ENCODE peak calls at places on chromosomes 1 and 21, in seven cellular contexts. E is fibroblast of the conjunctiva; N is GOT3; F is mesenchymal stem cell; U is CD4-positive, CD25-positive, alpha-beta regulatory T cell; K is HAP-1; R is lower lobe of right lung. S is an unnamed sample.

GRCh38 chr1:15523104-15523921 is 702 bp downstream of the CASP9 start:
- DNase-seq in R (no peak), E (no peak), K (no peak), U (no peak), F (no peak), N (no peak), S (no peak)

GRCh38 chr21:35328856-35329455 is 279.9 kb upstream of the RUNX1 start:
- DNase-seq in K (no peak), E (no peak), F (no peak), R (no peak), N (no peak), U (no peak), S (no peak)

GRCh38 chr1:34013958-34014737 is 150.3 kb downstream of the HMGB4 start:
- DNase-seq in K (no peak), R (peak; percentile 49), F (no peak), E (no peak), N (no peak), U (peak; percentile 2), S (no peak)

GRCh38 chr1:233904979-233905415 is 521 bp downstream of the SLC35F3 start:
- DNase-seq in R (no peak), F (no peak), U (no peak), N (no peak), K (no peak), E (no peak), S (no peak)

GRCh38 chr1:39692152-39693064 is 1.2 kb upstream of the HPCAL4 start:
- DNase-seq in F (no peak), N (no peak), U (peak; percentile 21), E (no peak), K (no peak), R (peak; percentile 73), S (no peak)

GRCh38 chr1:39481289-39481688 is 10.1 kb upstream of the BMP8A start:
- DNase-seq in K (no peak), R (no peak), F (no peak), U (no peak), E (no peak), N (no peak), S (no peak)

GRCh38 chr1:198168180-198168579 is 11.4 kb downstream of the NEK7 start:
- DNase-seq in F (peak; percentile 76), E (no peak), K (no peak), N (no peak), U (no peak), R (no peak), S (no peak)

GRCh38 chr1:154739654-154740053 is 130.4 kb downstream of the KCNN3 start:
- DNase-seq in N (no peak), K (no peak), U (no peak), F (no peak), E (no peak), R (no peak), S (no peak)

GRCh38 chr21:26385721-26386120 is 187.4 kb downstream of the CYYR1 start:
- DNase-seq in R (no peak), E (no peak), N (no peak), U (no peak), K (no peak), F (peak; percentile 4), S (no peak)

GRCh38 chr21:39472786-39473185 is 21.0 kb downstream of the SH3BGR start:
- DNase-seq in U (no peak), E (no peak), N (no peak), K (no peak), R (no peak), F (no peak), S (no peak)

GRCh38 chr1:34828611-34829010 is 30.9 kb downstream of the SMIM12 start:
- DNase-seq in F (no peak), E (no peak), N (no peak), U (no peak), R (no peak), K (no peak), S (no peak)

GRCh38 chr1:17640411-17640810 is 100.9 kb downstream of the ARHGEF10L start:
- DNase-seq in F (no peak), N (no peak), U (no peak), K (no peak), E (no peak), R (no peak), S (no peak)

GRCh38 chr1:21759182-21759581 is 23.8 kb downstream of the USP48 start:
- DNase-seq in E (no peak), U (no peak), R (no peak), F (no peak), N (no peak), K (no peak), S (no peak)

GRCh38 chr1:44791364-44791801 is 3.4 kb upstream of the BEST4 start:
- DNase-seq in U (no peak), N (no peak), K (no peak), R (no peak), E (no peak), F (no peak), S (no peak)